ENCODE peak calls at places on chromosomes 6 and 20, in five cellular contexts. C is SK-N-SH, T is IMR-90, H is K562, Y is GM12878. K is an unnamed sample.

GRCh38 chr6:88246654-88247053 is 80.5 kb upstream of the CNR1 start:
- DNase-seq in H (peak), C (no peak), Y (no peak), T (no peak), K (no peak)

GRCh38 chr6:122007366-122007765 is 392.1 kb upstream of the HSF2 start:
- DNase-seq in H (no peak), Y (no peak), T (peak), C (peak), K (no peak)

GRCh38 chr6:326896-327537 is 34.7 kb downstream of the DUSP22 start:
- DNase-seq in C (no peak), Y (no peak), H (no peak), T (no peak), K (no peak)

GRCh38 chr20:47782920-47783552 is 2.2 kb downstream of the SULF2 start:
- DNase-seq in Y (no peak), H (no peak), C (no peak), T (no peak), K (peak)

GRCh38 chr6:130041594-130041993 is 23.2 kb downstream of the L3MBTL3 start:
- DNase-seq in Y (no peak), T (no peak), H (no peak), C (no peak), K (no peak)

GRCh38 chr6:170165085-170165484 is 125.8 kb downstream of the DLL1 start:
- DNase-seq in T (no peak), H (no peak), C (no peak), Y (no peak), K (no peak)

GRCh38 chr6:156406099-156406498 is 371.1 kb upstream of the ARID1B start:
- DNase-seq in T (no peak), Y (no peak), C (no peak), H (no peak), K (no peak)

GRCh38 chr6:73180076-73180717 is 45.1 kb downstream of the KHDC1L start:
- DNase-seq in H (no peak), C (no peak), Y (no peak), T (peak), K (no peak)

GRCh38 chr6:11769816-11770545 is 8.6 kb downstream of the ADTRP start:
- DNase-seq in C (no peak), H (no peak), Y (no peak), T (no peak), K (no peak)

GRCh38 chr6:77930382-77930781 is 277.5 kb downstream of the MEI4 start:
- DNase-seq in H (no peak), Y (no peak), T (no peak), C (no peak), K (no peak)

GRCh38 chr6:155014715-155015300 is 19.7 kb downstream of the TIAM2 start:
- DNase-seq in Y (no peak), H (no peak), T (peak), C (no peak), K (peak)

GRCh38 chr6:122789078-122789861 is at the start of gene SMPDL3A:
- DNase-seq in Y (no peak), T (peak), C (peak), H (peak), K (peak)

GRCh38 chr20:34242879-34243278 is 1.7 kb downstream of the ASIP start:
- DNase-seq in H (no peak), Y (no peak), C (no peak), T (no peak), K (no peak)

GRCh38 chr6:2403546-2403945 is 158.1 kb upstream of the GMDS start:
- DNase-seq in Y (no peak), H (no peak), T (no peak), C (no peak), K (no peak)

GRCh38 chr6:137640086-137640485 is 145.9 kb upstream of the OLIG3 start:
- DNase-seq in T (no peak), H (no peak), C (no peak), Y (no peak), K (no peak)

GRCh38 chr20:63536997-63537524 is at the start of gene PTK6:
- DNase-seq in C (no peak), H (peak), Y (no peak), T (no peak), K (peak)

GRCh38 chr6:53103993-53104675 is 38.9 kb downstream of the FBXO9 start:
- DNase-seq in C (no peak), T (no peak), Y (no peak), H (peak), K (no peak)

GRCh38 chr20:973785-974194 is 28.3 kb downstream of the RSPO4 start:
- DNase-seq in H (peak), T (peak), C (peak), Y (peak), K (peak)

GRCh38 chr6:162621246-162621645 is 106.3 kb downstream of the PRKN start:
- DNase-seq in C (peak), H (no peak), T (no peak), Y (no peak), K (no peak)

GRCh38 chr6:150527100-150527499 is 72.6 kb upstream of the PLEKHG1 start:
- DNase-seq in H (no peak), T (peak), Y (no peak), C (no peak), K (no peak)

GRCh38 chr20:22723659-22724058 is 139.3 kb upstream of the FOXA2 start:
- DNase-seq in C (no peak), T (no peak), H (no peak), Y (no peak), K (peak)

GRCh38 chr6:163337958-163338357 is 76.6 kb upstream of the QKI start:
- DNase-seq in H (no peak), Y (no peak), C (no peak), T (no peak), K (no peak)

GRCh38 chr20:9228774-9229450 is 160.0 kb downstream of the PLCB4 start:
- DNase-seq in C (no peak), Y (no peak), H (no peak), T (no peak), K (no peak)

GRCh38 chr6:88490865-88491264 is 324.7 kb upstream of the CNR1 start:
- DNase-seq in Y (no peak), T (no peak), C (no peak), H (no peak), K (no peak)

GRCh38 chr20:1912056-1912455 is 16.8 kb downstream of the SIRPA start:
- DNase-seq in C (no peak), H (peak), Y (no peak), T (no peak), K (no peak)

GRCh38 chr20:45545754-45546453 is 1.3 kb downstream of the EPPIN start:
- DNase-seq in Y (no peak), T (peak), C (peak), H (peak), K (peak)

GRCh38 chr20:50957276-50957675 is 1.1 kb downstream of the DPM1 start:
- DNase-seq in T (no peak), H (no peak), Y (no peak), C (no peak), K (peak)

GRCh38 chr20:62487564-62488086 is 11.8 kb upstream of the GATA5 start:
- DNase-seq in C (peak), H (peak), Y (no peak), T (no peak), K (no peak)

GRCh38 chr6:76438768-76439167 is 366.3 kb upstream of the IMPG1 start:
- DNase-seq in H (no peak), T (no peak), Y (no peak), C (no peak), K (no peak)

GRCh38 chr6:76439811-76440210 is 367.3 kb upstream of the IMPG1 start:
- DNase-seq in H (no peak), C (no peak), T (no peak), Y (no peak), K (no peak)

GRCh38 chr6:76435174-76435573 is 362.7 kb upstream of the IMPG1 start:
- DNase-seq in T (no peak), Y (no peak), H (no peak), C (no peak), K (no peak)
- TF ChIP-seq RCOR1 in T (no peak), Y (no peak), H (no peak), C (no peak), K (no peak)

GRCh38 chr6:7050099-7050498 is 57.7 kb upstream of the RREB1 start:
- DNase-seq in T (no peak), C (no peak), H (no peak), Y (no peak), K (no peak)
- TF ChIP-seq RCOR1 in T (no peak), C (no peak), H (no peak), Y (no peak), K (no peak)

GRCh38 chr6:33926451-33926850 is 122.6 kb upstream of the MLN start:
- DNase-seq in H (peak), T (no peak), Y (no peak), C (peak), K (peak)

GRCh38 chr6:33923857-33924514 is 120.2 kb upstream of the MLN start:
- DNase-seq in Y (no peak), C (peak), H (no peak), T (no peak), K (no peak)

GRCh38 chr6:33927112-33927511 is 123.3 kb upstream of the MLN start:
- DNase-seq in C (no peak), Y (no peak), H (no peak), T (no peak), K (no peak)

GRCh38 chr6:33925869-33926268 is 122.1 kb upstream of the MLN start:
- DNase-seq in C (no peak), Y (no peak), H (no peak), T (no peak), K (no peak)

DNA sequence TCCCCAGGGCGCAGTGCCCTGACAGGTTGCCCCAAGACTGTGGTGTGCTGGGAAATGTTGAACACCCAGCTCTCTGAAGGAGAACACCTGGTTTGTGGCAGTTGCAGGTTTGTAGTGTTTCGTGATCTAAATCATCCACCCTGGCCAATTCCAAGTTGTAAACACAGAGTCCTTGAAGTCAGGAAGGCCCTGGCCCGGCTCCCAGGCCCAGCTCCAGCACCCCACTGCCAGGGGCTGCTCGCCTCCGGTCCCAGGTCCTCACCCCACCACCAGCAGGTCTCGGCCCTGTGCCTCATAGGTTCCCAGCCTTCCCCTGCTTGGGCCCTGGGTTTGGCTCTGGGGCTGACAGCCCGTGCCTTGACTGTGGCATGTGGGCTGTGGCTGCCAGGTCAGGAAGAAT is 121.4 kb upstream of the MLN start:
- DNase-seq in T (no peak), C (no peak), H (no peak), Y (no peak), K (no peak)
- TF ChIP-seq RCOR1 in T (no peak), C (no peak), H (no peak), Y (no peak), K (no peak)

GRCh38 chr6:145228962-145229582 is 506.2 kb downstream of the EPM2A start:
- DNase-seq in C (no peak), H (no peak), T (no peak), Y (no peak), K (no peak)

GRCh38 chr6:145235207-145235606 is 500.1 kb downstream of the EPM2A start:
- DNase-seq in Y (no peak), H (no peak), T (peak), C (no peak), K (no peak)

GRCh38 chr6:145238787-145239186 is 496.5 kb downstream of the EPM2A start:
- DNase-seq in Y (no peak), C (no peak), T (no peak), H (no peak), K (no peak)

GRCh38 chr6:145233955-145234354 is 501.4 kb downstream of the EPM2A start:
- DNase-seq in Y (no peak), H (no peak), C (no peak), T (peak), K (no peak)
- TF ChIP-seq RCOR1 in Y (no peak), H (no peak), C (no peak), T (no peak), K (no peak)

DNA sequence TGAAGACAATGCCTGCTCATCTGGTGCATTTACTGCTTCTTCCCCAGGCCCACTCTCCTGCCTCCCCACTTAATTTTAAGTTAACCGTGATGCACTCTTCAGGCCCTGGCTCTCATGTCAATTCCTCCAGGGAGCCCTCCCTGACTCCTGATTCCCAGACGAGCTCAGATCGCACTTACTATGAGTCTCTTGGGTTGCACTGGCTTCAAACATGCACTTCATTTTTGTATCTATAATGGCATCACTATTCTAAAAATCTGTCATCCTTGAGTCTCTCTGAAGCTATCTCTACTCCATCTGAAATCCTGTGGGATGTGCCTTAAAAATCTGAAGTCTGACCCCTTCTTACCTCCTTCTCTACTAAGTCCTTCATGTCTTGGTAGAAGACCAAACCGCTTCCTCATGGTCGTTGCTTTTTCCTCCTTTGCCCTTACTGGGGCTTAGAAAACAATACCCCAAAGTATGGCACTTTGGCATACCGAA is 24.7 kb downstream of the COX4I2 start:
- DNase-seq in H (no peak), C (no peak), T (no peak), Y (no peak), K (no peak)
- TF ChIP-seq RCOR1 in H (no peak), C (no peak), T (no peak), Y (no peak), K (no peak)

GRCh38 chr6:110526731-110527130 is 50.3 kb upstream of the SLC22A16 start:
- DNase-seq in Y (no peak), T (no peak), H (no peak), C (no peak), K (no peak)

GRCh38 chr6:110528930-110529325 is 52.5 kb upstream of the SLC22A16 start:
- DNase-seq in T (no peak), H (no peak), C (no peak), Y (no peak), K (no peak)

GRCh38 chr6:110527516-110527915 is 51.1 kb upstream of the SLC22A16 start:
- DNase-seq in Y (no peak), C (no peak), H (no peak), T (no peak), K (no peak)

GRCh38 chr6:110529355-110529754 is 52.9 kb upstream of the SLC22A16 start:
- DNase-seq in Y (no peak), T (peak), C (no peak), H (no peak), K (no peak)

DNA sequence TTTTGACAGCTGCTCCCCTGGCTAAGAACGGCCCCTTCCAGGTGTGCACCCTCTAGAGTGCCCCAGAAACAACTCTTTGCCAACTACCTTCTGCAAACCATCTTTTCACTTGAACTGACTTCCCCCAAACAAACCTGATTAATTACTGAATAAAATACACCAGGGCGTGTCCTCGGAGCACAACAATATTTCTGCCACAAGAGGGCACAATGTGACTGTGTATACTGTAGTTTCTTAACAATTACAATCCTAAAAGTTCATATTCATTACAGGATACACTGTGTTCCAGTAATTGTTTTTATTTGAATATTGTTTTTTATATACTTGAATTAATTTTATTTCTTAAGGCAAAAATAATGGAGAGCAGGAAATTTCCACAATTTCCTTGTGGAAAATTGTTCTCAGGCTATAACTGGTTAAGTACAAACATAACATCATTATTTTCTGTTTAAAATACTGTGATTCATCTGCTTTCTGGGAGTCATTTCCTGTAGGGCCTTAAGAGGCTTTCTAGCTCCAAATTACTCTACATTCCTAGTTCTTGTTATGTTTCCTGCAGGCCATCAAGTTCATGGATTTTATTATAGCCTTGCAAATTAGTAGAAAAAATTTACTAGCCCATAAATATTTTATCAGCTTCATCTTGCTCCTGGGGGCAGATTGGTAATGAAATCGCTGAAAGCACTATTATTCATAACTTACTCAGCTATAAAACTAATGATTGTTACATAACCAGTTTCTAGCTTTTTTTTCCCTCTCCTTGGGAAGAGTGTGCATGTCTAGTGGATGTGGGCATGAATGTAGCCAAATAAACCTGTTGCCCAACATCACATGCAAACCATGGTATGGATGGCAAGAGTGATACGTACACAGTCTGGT is 51.9 kb upstream of the SLC22A16 start:
- DNase-seq in H (peak), C (peak), Y (peak), T (peak), K (peak)
- TF ChIP-seq RCOR1 in H (no peak), C (no peak), Y (no peak), T (no peak), K (no peak)

GRCh38 chr6:35231563-35231962 is 17.8 kb downstream of the SCUBE3 start:
- DNase-seq in C (no peak), H (no peak), T (no peak), Y (no peak), K (no peak)

GRCh38 chr6:35234901-35235300 is 21.1 kb downstream of the SCUBE3 start:
- DNase-seq in H (no peak), C (no peak), Y (no peak), T (no peak), K (no peak)

GRCh38 chr6:35237466-35237865 is 22.1 kb upstream of the ZNF76 start:
- DNase-seq in T (no peak), Y (no peak), H (no peak), C (no peak), K (no peak)

GRCh38 chr6:35238843-35239289 is 20.7 kb upstream of the ZNF76 start:
- DNase-seq in C (peak), Y (no peak), H (no peak), T (no peak), K (no peak)

GRCh38 chr6:35236223-35236622 is 22.5 kb downstream of the SCUBE3 start:
- DNase-seq in H (no peak), Y (no peak), T (no peak), C (no peak), K (no peak)
- TF ChIP-seq RCOR1 in H (no peak), Y (no peak), T (no peak), C (no peak), K (no peak)

K was measured in A549.